ENCODE peak calls at places on chromosomes 13 and 19, in seven cellular contexts. W is neural progenitor cell, F is GM12865, P is left lung, U is foreskin fibroblast, M is AG09319, K is fibroblast of lung. J is an unnamed sample.
A peak's percentile ranks its signal among the peaks of the same experiment; 100 is the strongest.

GRCh38 chr13:102983496-102983895 is 82.7 kb downstream of the SLC10A2 start:
- DNase-seq in W (no peak), F (no peak), P (no peak), U (peak; percentile 60), M (no peak), K (no peak), J (no peak)

GRCh38 chr19:49809155-49809986 is 3.7 kb downstream of the FUZ start:
- DNase-seq in W (peak; percentile 71), F (peak; percentile 33), P (peak; percentile 91), U (no peak), M (no peak), K (no peak), J (no peak)

GRCh38 chr13:76903544-76904162 is 17.4 kb upstream of the KCTD12 start:
- DNase-seq in W (peak; percentile 81), F (peak; percentile 85), P (no peak), U (peak; percentile 62), M (no peak), K (peak; percentile 85), J (no peak)

GRCh38 chr19:35644987-35645679 is 3.0 kb upstream of the COX6B1 start:
- DNase-seq in W (peak; percentile 96), F (peak; percentile 71), P (peak; percentile 94), U (peak; percentile 55), M (no peak), K (peak; percentile 42), J (no peak)

GRCh38 chr13:89380101-89380500 is 1708.9 kb downstream of the SLITRK5 start:
- DNase-seq in W (no peak), F (peak; percentile 4), P (no peak), U (no peak), M (no peak), K (no peak), J (no peak)

GRCh38 chr13:106378263-106378662 is 157.2 kb downstream of the EFNB2 start:
- DNase-seq in W (no peak), F (no peak), P (no peak), U (no peak), M (no peak), K (no peak), J (no peak)

GRCh38 chr13:112991611-112992010 is 22.6 kb downstream of the MCF2L start:
- DNase-seq in W (no peak), F (no peak), P (peak; percentile 30), U (no peak), M (no peak), K (no peak), J (no peak)

GRCh38 chr19:661427-662196 is 1.4 kb downstream of the RNF126 start:
- DNase-seq in W (no peak), F (peak; percentile 76), P (no peak), U (no peak), M (no peak), K (no peak), J (no peak)

GRCh38 chr13:31001647-31002046 is 69.2 kb downstream of the TEX26 start:
- DNase-seq in W (no peak), F (no peak), P (no peak), U (no peak), M (no peak), K (no peak), J (no peak)

GRCh38 chr13:97975851-97976550 is 22.5 kb downstream of the IPO5 start:
- DNase-seq in W (peak; percentile 99), F (peak; percentile 93), P (peak; percentile 97), U (peak; percentile 89), M (peak; percentile 59), K (peak; percentile 83), J (peak; percentile 95)

GRCh38 chr19:58456111-58456510 is 4.7 kb downstream of the ZNF324B start:
- DNase-seq in W (no peak), F (no peak), P (no peak), U (no peak), M (no peak), K (no peak), J (no peak)

GRCh38 chr19:280541-281007 is 10.6 kb downstream of the PLPP2 start:
- DNase-seq in W (peak; percentile 86), F (no peak), P (no peak), U (no peak), M (no peak), K (no peak), J (no peak)

GRCh38 chr19:17954401-17954800 is 12.5 kb upstream of the KCNN1 start:
- DNase-seq in W (no peak), F (no peak), P (no peak), U (no peak), M (no peak), K (no peak), J (no peak)

GRCh38 chr13:72166102-72166660 is 299.2 kb upstream of the DACH1 start:
- DNase-seq in W (no peak), F (no peak), P (no peak), U (no peak), M (no peak), K (no peak), J (no peak)

GRCh38 chr13:72168126-72168525 is 301.1 kb upstream of the DACH1 start:
- DNase-seq in W (no peak), F (no peak), P (no peak), U (no peak), M (no peak), K (no peak), J (no peak)

GRCh38 chr13:72163671-72164070 is 296.7 kb upstream of the DACH1 start:
- DNase-seq in W (peak; percentile 18), F (no peak), P (no peak), U (no peak), M (no peak), K (no peak), J (no peak)

GRCh38 chr13:72160977-72161376 is 294.0 kb upstream of the DACH1 start:
- DNase-seq in W (no peak), F (peak; percentile 1), P (no peak), U (no peak), M (no peak), K (no peak), J (no peak)

GRCh38 chr13:72164811-72165210 is 297.8 kb upstream of the DACH1 start:
- DNase-seq in W (no peak), F (no peak), P (no peak), U (no peak), M (no peak), K (no peak), J (no peak)
- TF ChIP-seq CTCF in W (no peak), F (no peak), P (no peak), U (no peak), M (no peak), K (no peak), J (no peak)

DNA sequence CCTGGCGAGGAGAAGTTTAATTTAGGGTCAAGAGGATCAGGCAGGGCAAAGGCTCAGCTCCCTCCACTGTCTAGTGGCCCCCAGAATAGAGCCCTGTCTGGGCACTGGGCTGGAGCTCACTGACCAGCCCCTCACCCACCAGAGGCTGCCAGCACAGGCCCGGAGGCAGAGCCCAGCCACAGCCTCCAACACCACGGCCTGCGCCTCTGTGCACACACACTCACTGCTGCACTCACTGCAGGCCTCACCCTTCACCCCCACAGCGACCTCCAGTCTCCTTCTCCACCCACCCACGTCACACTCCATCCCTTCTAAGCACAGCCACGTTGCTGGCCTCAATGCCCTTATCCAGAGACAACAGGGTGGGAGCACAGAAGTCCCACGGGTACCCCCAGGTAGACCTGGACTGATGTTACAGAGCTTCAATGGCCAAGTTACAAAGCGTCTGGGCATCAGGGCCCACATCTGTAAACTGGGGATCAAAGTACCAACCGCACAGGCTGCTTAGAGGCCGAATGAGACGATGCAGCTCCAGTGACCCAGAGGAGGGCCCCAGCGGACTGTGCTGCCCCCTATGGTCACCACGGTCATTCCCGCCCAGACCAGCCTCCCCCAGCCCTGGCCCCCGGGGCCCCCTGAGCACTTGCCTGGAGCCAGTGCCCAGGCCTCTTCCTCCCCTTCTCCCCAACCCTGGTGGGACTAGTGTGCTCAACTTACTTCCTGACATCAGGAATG is 4.5 kb upstream of the PRKD2 start:
- DNase-seq in W (peak; percentile 46), F (no peak), P (peak; percentile 59), U (no peak), M (no peak), K (no peak), J (no peak)
- TF ChIP-seq CTCF in W (peak; percentile 44), F (no peak), P (no peak), U (no peak), M (no peak), K (no peak), J (peak; percentile 44)

GRCh38 chr19:3252650-3253049 is 28.2 kb downstream of the CELF5 start:
- DNase-seq in W (no peak), F (no peak), P (no peak), U (no peak), M (no peak), K (no peak), J (no peak)

GRCh38 chr19:3249408-3249807 is 24.9 kb downstream of the CELF5 start:
- DNase-seq in W (peak; percentile 23), F (peak; percentile 16), P (no peak), U (no peak), M (no peak), K (no peak), J (no peak)

GRCh38 chr19:3248728-3249315 is 24.4 kb downstream of the CELF5 start:
- DNase-seq in W (peak; percentile 12), F (no peak), P (no peak), U (no peak), M (no peak), K (no peak), J (no peak)

GRCh38 chr19:3251229-3251628 is 26.8 kb downstream of the CELF5 start:
- DNase-seq in W (no peak), F (no peak), P (no peak), U (no peak), M (no peak), K (no peak), J (no peak)

GRCh38 chr19:3250675-3251074 is 26.2 kb downstream of the CELF5 start:
- DNase-seq in W (no peak), F (peak; percentile 43), P (no peak), U (no peak), M (no peak), K (no peak), J (no peak)
- TF ChIP-seq CTCF in W (peak; percentile 44), F (peak; percentile 63), P (peak; percentile 50), U (peak; percentile 40), M (peak; percentile 48), K (peak; percentile 33), J (peak; percentile 72)

GRCh38 chr19:11125994-11126685 is 29.4 kb downstream of the SPC24 start:
- DNase-seq in W (peak; percentile 83), F (peak; percentile 79), P (peak; percentile 85), U (peak; percentile 44), M (no peak), K (peak; percentile 78), J (no peak)
- TF ChIP-seq CTCF in W (peak; percentile 87), F (peak; percentile 73), P (peak; percentile 73), U (peak; percentile 81), M (peak; percentile 73), K (peak; percentile 63), J (peak; percentile 89)

DNA sequence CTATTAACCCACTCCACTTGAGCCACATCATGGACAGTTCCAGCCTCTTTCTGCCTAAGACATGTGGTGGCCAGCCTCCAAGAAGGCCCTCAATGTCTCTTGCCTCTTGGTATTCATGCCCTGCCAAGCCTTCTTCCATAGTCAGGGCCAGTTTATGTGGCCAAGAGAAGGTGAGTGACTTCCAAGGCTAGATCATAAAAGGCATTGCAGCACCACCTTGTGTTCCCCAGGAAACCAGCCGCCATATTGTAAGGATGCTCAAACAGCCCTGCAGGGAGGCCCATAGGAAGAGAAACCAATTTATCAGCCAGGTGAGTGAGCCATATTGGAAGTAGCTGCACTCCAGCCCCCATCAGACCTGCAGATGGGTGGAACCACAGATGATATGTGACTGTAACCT is 12.3 kb upstream of the DNMT1 start:
- DNase-seq in W (no peak), F (no peak), P (no peak), U (no peak), M (no peak), K (no peak), J (no peak)
- TF ChIP-seq CTCF in W (no peak), F (no peak), P (no peak), U (no peak), M (no peak), K (no peak), J (no peak)